ENCODE peak calls at places on chromosomes 6 and 20, in seven cellular contexts. One of them, this sample, is unnamed.

GRCh38 chr6:37864250-37864649 is 44.7 kb downstream of the ZFAND3 start:
- DNase-seq in HCT116: no peak
- DNase-seq in transverse colon: no peak
- DNase-seq in prostate gland: no peak
- DNase-seq in GM23338: no peak
- DNase-seq in H1: no peak
- DNase-seq in HepG2: no peak
- DNase-seq in this sample: no peak

GRCh38 chr20:20568604-20569205 is 143.7 kb downstream of the RALGAPA2 start:
- DNase-seq in HCT116: no peak
- DNase-seq in transverse colon: no peak
- DNase-seq in prostate gland: no peak
- DNase-seq in GM23338: peak; percentile 70
- DNase-seq in H1: no peak
- DNase-seq in HepG2: peak; percentile 58
- DNase-seq in this sample: no peak

GRCh38 chr6:50849781-50850180 is 31.1 kb downstream of the TFAP2B start:
- DNase-seq in HCT116: no peak
- DNase-seq in transverse colon: no peak
- DNase-seq in prostate gland: no peak
- DNase-seq in GM23338: no peak
- DNase-seq in H1: no peak
- DNase-seq in HepG2: no peak
- DNase-seq in this sample: no peak

GRCh38 chr6:18317850-18318249 is 53.5 kb upstream of the DEK start:
- DNase-seq in HCT116: no peak
- DNase-seq in transverse colon: no peak
- DNase-seq in prostate gland: no peak
- DNase-seq in GM23338: no peak
- DNase-seq in H1: no peak
- DNase-seq in HepG2: no peak
- DNase-seq in this sample: no peak

GRCh38 chr6:136987526-136987925 is 57.2 kb downstream of the IL20RA start:
- DNase-seq in HCT116: no peak
- DNase-seq in transverse colon: no peak
- DNase-seq in prostate gland: no peak
- DNase-seq in GM23338: no peak
- DNase-seq in H1: no peak
- DNase-seq in HepG2: no peak
- DNase-seq in this sample: no peak

GRCh38 chr20:24578605-24579004 is 109.2 kb downstream of the SYNDIG1 start:
- DNase-seq in HCT116: no peak
- DNase-seq in transverse colon: no peak
- DNase-seq in prostate gland: no peak
- DNase-seq in GM23338: no peak
- DNase-seq in H1: no peak
- DNase-seq in HepG2: no peak
- DNase-seq in this sample: no peak

GRCh38 chr20:18701969-18702368 is 111.6 kb upstream of the SCP2D1 start:
- DNase-seq in HCT116: no peak
- DNase-seq in transverse colon: no peak
- DNase-seq in prostate gland: no peak
- DNase-seq in GM23338: no peak
- DNase-seq in H1: no peak
- DNase-seq in HepG2: no peak
- DNase-seq in this sample: no peak

GRCh38 chr20:22771706-22772105 is 187.3 kb upstream of the FOXA2 start:
- DNase-seq in HCT116: no peak
- DNase-seq in transverse colon: no peak
- DNase-seq in prostate gland: no peak
- DNase-seq in GM23338: no peak
- DNase-seq in H1: no peak
- DNase-seq in HepG2: no peak
- DNase-seq in this sample: no peak

GRCh38 chr6:163991326-163991725 is 576.8 kb downstream of the QKI start:
- DNase-seq in HCT116: no peak
- DNase-seq in transverse colon: no peak
- DNase-seq in prostate gland: no peak
- DNase-seq in GM23338: no peak
- DNase-seq in H1: no peak
- DNase-seq in HepG2: no peak
- DNase-seq in this sample: no peak

GRCh38 chr6:113137411-113137810 is 719.7 kb upstream of the MARCKS start:
- DNase-seq in HCT116: no peak
- DNase-seq in transverse colon: no peak
- DNase-seq in prostate gland: peak; percentile 15
- DNase-seq in GM23338: peak; percentile 8
- DNase-seq in H1: no peak
- DNase-seq in HepG2: no peak
- DNase-seq in this sample: no peak

GRCh38 chr20:43755390-43755789 is 28.6 kb upstream of the GTSF1L start:
- DNase-seq in HCT116: no peak
- DNase-seq in transverse colon: no peak
- DNase-seq in prostate gland: no peak
- DNase-seq in GM23338: no peak
- DNase-seq in H1: no peak
- DNase-seq in HepG2: no peak
- DNase-seq in this sample: no peak

GRCh38 chr6:112298816-112299281 is 44.5 kb upstream of the LAMA4 start:
- DNase-seq in HCT116: peak; percentile 23
- DNase-seq in transverse colon: no peak
- DNase-seq in prostate gland: no peak
- DNase-seq in GM23338: no peak
- DNase-seq in H1: no peak
- DNase-seq in HepG2: no peak
- DNase-seq in this sample: no peak

GRCh38 chr20:16528078-16528477 is 45.2 kb downstream of the KIF16B start:
- DNase-seq in HCT116: peak; percentile 81
- DNase-seq in transverse colon: peak; percentile 78
- DNase-seq in prostate gland: peak; percentile 75
- DNase-seq in GM23338: no peak
- DNase-seq in H1: no peak
- DNase-seq in HepG2: peak; percentile 80
- DNase-seq in this sample: no peak

GRCh38 chr20:53655909-53656652 is 62.4 kb upstream of the ZNF217 start:
- DNase-seq in HCT116: no peak
- DNase-seq in transverse colon: no peak
- DNase-seq in prostate gland: no peak
- DNase-seq in GM23338: no peak
- DNase-seq in H1: no peak
- DNase-seq in HepG2: no peak
- DNase-seq in this sample: no peak

GRCh38 chr6:6771224-6771915 is 182.8 kb downstream of the LY86 start:
- DNase-seq in HCT116: no peak
- DNase-seq in transverse colon: no peak
- DNase-seq in prostate gland: no peak
- DNase-seq in GM23338: no peak
- DNase-seq in H1: no peak
- DNase-seq in HepG2: no peak
- DNase-seq in this sample: peak; percentile 70

GRCh38 chr6:92122746-92123145 is 1296.6 kb downstream of the EPHA7 start:
- DNase-seq in HCT116: no peak
- DNase-seq in transverse colon: no peak
- DNase-seq in prostate gland: no peak
- DNase-seq in GM23338: peak; percentile 59
- DNase-seq in H1: no peak
- DNase-seq in HepG2: peak; percentile 11
- DNase-seq in this sample: no peak

GRCh38 chr6:56314683-56315523 is 67.5 kb upstream of the COL21A1 start:
- DNase-seq in HCT116: peak; percentile 52
- DNase-seq in transverse colon: no peak
- DNase-seq in prostate gland: no peak
- DNase-seq in GM23338: peak; percentile 77
- DNase-seq in H1: no peak
- DNase-seq in HepG2: peak; percentile 47
- DNase-seq in this sample: no peak

GRCh38 chr20:39853664-39854063 is 835.4 kb downstream of the MAFB start:
- DNase-seq in HCT116: no peak
- DNase-seq in transverse colon: no peak
- DNase-seq in prostate gland: no peak
- DNase-seq in GM23338: peak; percentile 11
- DNase-seq in H1: peak; percentile 5
- DNase-seq in HepG2: no peak
- DNase-seq in this sample: no peak

GRCh38 chr20:3276400-3277015 is 37.5 kb upstream of the SLC4A11 start:
- DNase-seq in HCT116: peak; percentile 35
- DNase-seq in transverse colon: no peak
- DNase-seq in prostate gland: peak; percentile 13
- DNase-seq in GM23338: peak; percentile 68
- DNase-seq in H1: no peak
- DNase-seq in HepG2: peak; percentile 68
- DNase-seq in this sample: no peak

GRCh38 chr20:34232494-34233087 is 8.6 kb upstream of the ASIP start:
- DNase-seq in HCT116: no peak
- DNase-seq in transverse colon: no peak
- DNase-seq in prostate gland: peak; percentile 55
- DNase-seq in GM23338: no peak
- DNase-seq in H1: no peak
- DNase-seq in HepG2: no peak
- DNase-seq in this sample: no peak

GRCh38 chr20:49823152-49823847 is 10.7 kb downstream of the SLC9A8 start:
- DNase-seq in HCT116: no peak
- DNase-seq in transverse colon: no peak
- DNase-seq in prostate gland: no peak
- DNase-seq in GM23338: no peak
- DNase-seq in H1: no peak
- DNase-seq in HepG2: no peak
- DNase-seq in this sample: no peak

GRCh38 chr20:36745234-36745926 is 510 bp downstream of the NDRG3 start:
- DNase-seq in HCT116: no peak
- DNase-seq in transverse colon: peak; percentile 40
- DNase-seq in prostate gland: peak; percentile 9
- DNase-seq in GM23338: peak; percentile 60
- DNase-seq in H1: no peak
- DNase-seq in HepG2: peak; percentile 34
- DNase-seq in this sample: no peak

GRCh38 chr6:1554881-1555569 is 54.7 kb upstream of the FOXC1 start:
- DNase-seq in HCT116: no peak
- DNase-seq in transverse colon: peak; percentile 71
- DNase-seq in prostate gland: peak; percentile 47
- DNase-seq in GM23338: peak; percentile 65
- DNase-seq in H1: no peak
- DNase-seq in HepG2: no peak
- DNase-seq in this sample: peak; percentile 78

GRCh38 chr6:104413767-104414166 is 446.0 kb downstream of the HACE1 start:
- DNase-seq in HCT116: no peak
- DNase-seq in transverse colon: no peak
- DNase-seq in prostate gland: no peak
- DNase-seq in GM23338: no peak
- DNase-seq in H1: no peak
- DNase-seq in HepG2: no peak
- DNase-seq in this sample: no peak
- TF ChIP-seq POLR2AphosphoS5 in HCT116: no peak
- TF ChIP-seq POLR2AphosphoS5 in transverse colon: no peak
- TF ChIP-seq POLR2AphosphoS5 in prostate gland: no peak
- TF ChIP-seq POLR2AphosphoS5 in GM23338: no peak
- TF ChIP-seq POLR2AphosphoS5 in H1: no peak
- TF ChIP-seq POLR2AphosphoS5 in HepG2: no peak
- TF ChIP-seq POLR2AphosphoS5 in this sample: no peak

GRCh38 chr6:25107218-25107617 is 171.5 kb upstream of the RIPOR2 start:
- DNase-seq in HCT116: no peak
- DNase-seq in transverse colon: no peak
- DNase-seq in prostate gland: no peak
- DNase-seq in GM23338: no peak
- DNase-seq in H1: no peak
- DNase-seq in HepG2: no peak
- DNase-seq in this sample: no peak
- TF ChIP-seq POLR2AphosphoS5 in HCT116: no peak
- TF ChIP-seq POLR2AphosphoS5 in transverse colon: no peak
- TF ChIP-seq POLR2AphosphoS5 in prostate gland: no peak
- TF ChIP-seq POLR2AphosphoS5 in GM23338: no peak
- TF ChIP-seq POLR2AphosphoS5 in H1: no peak
- TF ChIP-seq POLR2AphosphoS5 in HepG2: no peak
- TF ChIP-seq POLR2AphosphoS5 in this sample: no peak

DNA sequence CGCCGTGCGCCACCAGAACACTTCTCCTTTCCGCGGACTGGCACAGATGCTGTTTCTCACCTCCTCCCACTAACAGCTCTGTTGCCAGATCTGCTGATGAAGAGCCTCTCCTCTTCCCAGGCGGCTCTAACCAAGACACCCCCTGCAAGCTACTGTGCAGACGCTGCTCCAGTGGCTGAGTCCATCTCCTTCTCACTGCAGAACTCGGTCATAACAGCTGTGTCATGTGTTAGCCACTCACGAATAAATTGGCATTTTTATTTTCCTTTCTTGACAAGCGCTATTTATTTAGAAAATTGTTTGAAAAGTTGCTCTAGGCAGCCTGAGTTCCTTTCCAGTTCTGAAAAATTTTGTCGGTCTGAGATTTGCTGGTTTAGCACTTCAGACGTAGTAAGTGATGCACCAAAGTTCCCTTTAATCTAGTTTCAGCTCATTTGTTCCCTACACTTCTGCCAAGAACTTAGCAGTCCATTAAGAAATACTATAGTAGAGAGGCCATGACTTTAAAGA is 12.8 kb upstream of the PLEKHG1 start:
- DNase-seq in HCT116: no peak
- DNase-seq in transverse colon: no peak
- DNase-seq in prostate gland: no peak
- DNase-seq in GM23338: no peak
- DNase-seq in H1: no peak
- DNase-seq in HepG2: no peak
- DNase-seq in this sample: no peak
- TF ChIP-seq POLR2AphosphoS5 in HCT116: no peak
- TF ChIP-seq POLR2AphosphoS5 in transverse colon: no peak
- TF ChIP-seq POLR2AphosphoS5 in prostate gland: no peak
- TF ChIP-seq POLR2AphosphoS5 in GM23338: no peak
- TF ChIP-seq POLR2AphosphoS5 in H1: no peak
- TF ChIP-seq POLR2AphosphoS5 in HepG2: no peak
- TF ChIP-seq POLR2AphosphoS5 in this sample: no peak

GRCh38 chr6:36605560-36606391 is 11.6 kb downstream of the SRSF3 start:
- DNase-seq in HCT116: no peak
- DNase-seq in transverse colon: no peak
- DNase-seq in prostate gland: no peak
- DNase-seq in GM23338: no peak
- DNase-seq in H1: no peak
- DNase-seq in HepG2: no peak
- DNase-seq in this sample: no peak
- TF ChIP-seq POLR2AphosphoS5 in HCT116: no peak
- TF ChIP-seq POLR2AphosphoS5 in transverse colon: peak; percentile 51
- TF ChIP-seq POLR2AphosphoS5 in prostate gland: no peak
- TF ChIP-seq POLR2AphosphoS5 in GM23338: peak; percentile 38
- TF ChIP-seq POLR2AphosphoS5 in H1: peak; percentile 73
- TF ChIP-seq POLR2AphosphoS5 in HepG2: no peak
- TF ChIP-seq POLR2AphosphoS5 in this sample: no peak

GRCh38 chr20:8272758-8273157 is 140.7 kb downstream of the PLCB1 start:
- DNase-seq in HCT116: no peak
- DNase-seq in transverse colon: no peak
- DNase-seq in prostate gland: no peak
- DNase-seq in GM23338: no peak
- DNase-seq in H1: no peak
- DNase-seq in HepG2: no peak
- DNase-seq in this sample: no peak
- TF ChIP-seq POLR2AphosphoS5 in HCT116: no peak
- TF ChIP-seq POLR2AphosphoS5 in transverse colon: no peak
- TF ChIP-seq POLR2AphosphoS5 in prostate gland: no peak
- TF ChIP-seq POLR2AphosphoS5 in GM23338: no peak
- TF ChIP-seq POLR2AphosphoS5 in H1: no peak
- TF ChIP-seq POLR2AphosphoS5 in HepG2: no peak
- TF ChIP-seq POLR2AphosphoS5 in this sample: no peak